ENCODE peak calls at places on chromosome 6, in six cellular contexts. Y is AG09309; Q is effector memory CD8-positive, alpha-beta T cell; R is A172; P is activated CD4-positive, alpha-beta T cell treated with anti-CD3 and anti-CD28 coated beads, Interleukin-2, amount 50 U/mL, for 1 hour; I is lung. J is an unnamed sample.

GRCh38 chr6:37102299-37103168 is 67.4 kb upstream of the PIM1 start:
- DNase-seq in P (peak), Q (peak), I (peak), Y (no peak), R (peak), J (peak)

GRCh38 chr6:36769161-36769675 is 70.0 kb downstream of the CPNE5 start:
- DNase-seq in Y (no peak), I (no peak), Q (no peak), R (peak), P (no peak), J (no peak)

GRCh38 chr6:125746731-125747588 is 2.5 kb upstream of the HEY2 start:
- DNase-seq in Y (no peak), R (peak), Q (peak), I (peak), P (peak), J (no peak)

GRCh38 chr6:25254671-25255070 is 24.5 kb upstream of the CARMIL1 start:
- DNase-seq in P (no peak), I (no peak), Y (no peak), R (no peak), Q (no peak), J (no peak)

GRCh38 chr6:38907264-38907663 is 141.3 kb upstream of the GLP1R start:
- DNase-seq in I (no peak), R (no peak), Q (no peak), P (no peak), Y (no peak), J (no peak)

GRCh38 chr6:159221486-159222170 is 52.4 kb downstream of the FNDC1 start:
- DNase-seq in Y (no peak), I (no peak), Q (no peak), P (no peak), R (no peak), J (no peak)

GRCh38 chr6:15577550-15578171 is 85.2 kb downstream of the DTNBP1 start:
- DNase-seq in I (no peak), Q (no peak), P (no peak), R (peak), Y (no peak), J (no peak)

GRCh38 chr6:11354019-11354418 is 121.6 kb upstream of the NEDD9 start:
- DNase-seq in R (no peak), Y (no peak), P (peak), I (no peak), Q (no peak), J (no peak)

GRCh38 chr6:54935739-54936138 is 89.2 kb downstream of the FAM83B start:
- DNase-seq in R (peak), I (no peak), P (no peak), Y (peak), Q (no peak), J (peak)

GRCh38 chr6:75922226-75922625 is 150.2 kb downstream of the IMPG1 start:
- DNase-seq in R (peak), I (no peak), P (no peak), Q (no peak), Y (no peak), J (no peak)

GRCh38 chr6:149075616-149076354 is 241.7 kb upstream of the TAB2 start:
- DNase-seq in Q (no peak), R (peak), Y (no peak), I (no peak), P (no peak), J (no peak)

GRCh38 chr6:42336431-42336830 is 115.3 kb downstream of the TRERF1 start:
- DNase-seq in Y (no peak), P (no peak), Q (no peak), I (no peak), R (no peak), J (no peak)

GRCh38 chr6:119594907-119595306 is 245.3 kb upstream of the MAN1A1 start:
- DNase-seq in P (no peak), I (no peak), Y (no peak), R (peak), Q (no peak), J (no peak)

GRCh38 chr6:150592377-150592995 is 7.2 kb upstream of the PLEKHG1 start:
- DNase-seq in R (no peak), Y (no peak), Q (no peak), P (no peak), I (no peak), J (no peak)

GRCh38 chr6:73901311-73901710 is 205.3 kb downstream of the CD109 start:
- DNase-seq in Q (no peak), Y (no peak), P (no peak), R (no peak), I (no peak), J (no peak)

GRCh38 chr6:33746651-33747100 is at the start of gene IP6K3:
- DNase-seq in Y (no peak), Q (no peak), P (no peak), R (peak), I (no peak), J (no peak)

GRCh38 chr6:13916230-13916944 is 8.4 kb upstream of the RNF182 start:
- DNase-seq in P (no peak), I (no peak), R (peak), Q (no peak), Y (no peak), J (no peak)

GRCh38 chr6:155765275-155766194 is 309.9 kb upstream of the NOX3 start:
- DNase-seq in P (no peak), I (no peak), Y (no peak), R (peak), Q (no peak), J (no peak)